ENCODE peak calls at places on chromosomes 6 and 20, in six cellular contexts. One of them, this sample, is unnamed.

GRCh38 chr20:25341716-25342680 is 48.6 kb downstream of the ABHD12 start:
- DNase-seq in left ventricle myocardium inferior: no peak
- DNase-seq in effector memory CD4-positive, alpha-beta T cell: no peak
- DNase-seq in esophagus muscularis mucosa: no peak
- DNase-seq in lung: no peak
- DNase-seq in endodermal cell: no peak
- DNase-seq in this sample: no peak

GRCh38 chr20:48648482-48649051 is 179.2 kb downstream of the PREX1 start:
- DNase-seq in left ventricle myocardium inferior: peak; percentile 59
- DNase-seq in effector memory CD4-positive, alpha-beta T cell: no peak
- DNase-seq in esophagus muscularis mucosa: no peak
- DNase-seq in lung: no peak
- DNase-seq in endodermal cell: no peak
- DNase-seq in this sample: no peak

GRCh38 chr20:45842169-45842812 is 8.7 kb downstream of the SNX21 start:
- DNase-seq in left ventricle myocardium inferior: no peak
- DNase-seq in effector memory CD4-positive, alpha-beta T cell: no peak
- DNase-seq in esophagus muscularis mucosa: no peak
- DNase-seq in lung: no peak
- DNase-seq in endodermal cell: no peak
- DNase-seq in this sample: no peak

GRCh38 chr20:7010584-7010983 is 243.1 kb downstream of the BMP2 start:
- DNase-seq in left ventricle myocardium inferior: no peak
- DNase-seq in effector memory CD4-positive, alpha-beta T cell: no peak
- DNase-seq in esophagus muscularis mucosa: no peak
- DNase-seq in lung: no peak
- DNase-seq in endodermal cell: no peak
- DNase-seq in this sample: no peak

GRCh38 chr20:51554538-51555165 is 12.1 kb upstream of the NFATC2 start:
- DNase-seq in left ventricle myocardium inferior: no peak
- DNase-seq in effector memory CD4-positive, alpha-beta T cell: no peak
- DNase-seq in esophagus muscularis mucosa: no peak
- DNase-seq in lung: no peak
- DNase-seq in endodermal cell: no peak
- DNase-seq in this sample: no peak

GRCh38 chr6:157092736-157093135 is 230.6 kb downstream of the TMEM242 start:
- DNase-seq in left ventricle myocardium inferior: no peak
- DNase-seq in effector memory CD4-positive, alpha-beta T cell: no peak
- DNase-seq in esophagus muscularis mucosa: no peak
- DNase-seq in lung: no peak
- DNase-seq in endodermal cell: no peak
- DNase-seq in this sample: no peak

GRCh38 chr6:133546098-133546497 is 304.9 kb downstream of the EYA4 start:
- DNase-seq in left ventricle myocardium inferior: no peak
- DNase-seq in effector memory CD4-positive, alpha-beta T cell: no peak
- DNase-seq in esophagus muscularis mucosa: no peak
- DNase-seq in lung: no peak
- DNase-seq in endodermal cell: no peak
- DNase-seq in this sample: no peak

GRCh38 chr6:122869437-122870024 is 80.5 kb downstream of the SMPDL3A start:
- DNase-seq in left ventricle myocardium inferior: no peak
- DNase-seq in effector memory CD4-positive, alpha-beta T cell: no peak
- DNase-seq in esophagus muscularis mucosa: no peak
- DNase-seq in lung: no peak
- DNase-seq in endodermal cell: peak; percentile 71
- DNase-seq in this sample: peak; percentile 27

GRCh38 chr6:56719310-56719709 is 76.6 kb upstream of the DST start:
- DNase-seq in left ventricle myocardium inferior: no peak
- DNase-seq in effector memory CD4-positive, alpha-beta T cell: no peak
- DNase-seq in esophagus muscularis mucosa: no peak
- DNase-seq in lung: no peak
- DNase-seq in endodermal cell: no peak
- DNase-seq in this sample: no peak

GRCh38 chr6:107080036-107080435 is 35.3 kb downstream of the BEND3 start:
- DNase-seq in left ventricle myocardium inferior: no peak
- DNase-seq in effector memory CD4-positive, alpha-beta T cell: no peak
- DNase-seq in esophagus muscularis mucosa: no peak
- DNase-seq in lung: no peak
- DNase-seq in endodermal cell: peak; percentile 78
- DNase-seq in this sample: no peak

GRCh38 chr6:131594074-131594473 is 21.0 kb downstream of the ARG1 start:
- DNase-seq in left ventricle myocardium inferior: no peak
- DNase-seq in effector memory CD4-positive, alpha-beta T cell: no peak
- DNase-seq in esophagus muscularis mucosa: no peak
- DNase-seq in lung: no peak
- DNase-seq in endodermal cell: no peak
- DNase-seq in this sample: no peak
- H3K36me3 ChIP-seq in left ventricle myocardium inferior: peaks cover 100% of the 10 kb centered on the region
- H3K36me3 ChIP-seq in effector memory CD4-positive, alpha-beta T cell: peaks cover 58% of the 10 kb centered on the region
- H3K36me3 ChIP-seq in esophagus muscularis mucosa: peaks cover 100% of the 10 kb centered on the region
- H3K36me3 ChIP-seq in lung: peaks cover 27% of the 10 kb centered on the region
- H3K36me3 ChIP-seq in endodermal cell: peaks cover 84% of the 10 kb centered on the region
- H3K36me3 ChIP-seq in this sample: peaks cover 8% of the 10 kb centered on the region

GRCh38 chr20:11814276-11814675 is 103.4 kb upstream of the BTBD3 start:
- DNase-seq in left ventricle myocardium inferior: no peak
- DNase-seq in effector memory CD4-positive, alpha-beta T cell: no peak
- DNase-seq in esophagus muscularis mucosa: no peak
- DNase-seq in lung: no peak
- DNase-seq in endodermal cell: no peak
- DNase-seq in this sample: no peak
- H3K27ac ChIP-seq in left ventricle myocardium inferior: no peak overlapping the region
- H3K27ac ChIP-seq in effector memory CD4-positive, alpha-beta T cell: no peak overlapping the region
- H3K27ac ChIP-seq in esophagus muscularis mucosa: no peak overlapping the region
- H3K27ac ChIP-seq in lung: no peak overlapping the region
- H3K27ac ChIP-seq in endodermal cell: no peak overlapping the region
- H3K27ac ChIP-seq in this sample: no peak overlapping the region

GRCh38 chr6:41348934-41349333 is 13.5 kb downstream of the NCR2 start:
- DNase-seq in left ventricle myocardium inferior: no peak
- DNase-seq in effector memory CD4-positive, alpha-beta T cell: no peak
- DNase-seq in esophagus muscularis mucosa: no peak
- DNase-seq in lung: no peak
- DNase-seq in endodermal cell: no peak
- DNase-seq in this sample: no peak
- H3K4me3 ChIP-seq in left ventricle myocardium inferior: no peak overlapping the region
- H3K4me3 ChIP-seq in effector memory CD4-positive, alpha-beta T cell: no peak overlapping the region
- H3K4me3 ChIP-seq in esophagus muscularis mucosa: no peak overlapping the region
- H3K4me3 ChIP-seq in lung: no peak overlapping the region
- H3K4me3 ChIP-seq in endodermal cell: no peak overlapping the region
- H3K4me3 ChIP-seq in this sample: no peak overlapping the region

GRCh38 chr6:150934380-150934779 is 68.9 kb downstream of the MTHFD1L start:
- DNase-seq in left ventricle myocardium inferior: no peak
- DNase-seq in effector memory CD4-positive, alpha-beta T cell: no peak
- DNase-seq in esophagus muscularis mucosa: peak; percentile 24
- DNase-seq in lung: no peak
- DNase-seq in endodermal cell: no peak
- DNase-seq in this sample: no peak
- H3K36me3 ChIP-seq in left ventricle myocardium inferior: no peaks in the 10 kb centered on the region
- H3K36me3 ChIP-seq in effector memory CD4-positive, alpha-beta T cell: no peaks in the 10 kb centered on the region
- H3K36me3 ChIP-seq in esophagus muscularis mucosa: peaks cover 13% of the 10 kb centered on the region
- H3K36me3 ChIP-seq in lung: peaks cover 10% of the 10 kb centered on the region
- H3K36me3 ChIP-seq in endodermal cell: peaks cover 76% of the 10 kb centered on the region
- H3K36me3 ChIP-seq in this sample: peaks cover 1% of the 10 kb centered on the region

This sample was measured in iPS DF 6.9.